ENCODE peak calls at places on chromosomes 1 and 21, in eight cellular contexts. D is sigmoid colon, Z is testis, U is upper lobe of left lung, W is IMR-90, G is A549, L is transverse colon, O is ovary. V is an unnamed sample.

GRCh38 chr1:113103977-113104376 is 31.0 kb downstream of the LRIG2 start:
- DNase-seq in G (no peak), Z (no peak), U (no peak), L (no peak), W (no peak), D (no peak), O (no peak), V (no peak)

GRCh38 chr1:224786533-224787249 is 142.8 kb upstream of the DNAH14 start:
- DNase-seq in L (no peak), Z (no peak), W (peak; percentile 4), U (no peak), O (no peak), G (no peak), D (no peak), V (peak; percentile 40)

GRCh38 chr1:5979536-5980313 is 12.5 kb downstream of the NPHP4 start:
- DNase-seq in W (no peak), Z (no peak), L (no peak), U (no peak), G (no peak), O (no peak), D (no peak), V (no peak)

GRCh38 chr1:185373813-185374524 is 56.9 kb upstream of the IVNS1ABP start:
- DNase-seq in L (no peak), U (no peak), D (no peak), O (no peak), Z (no peak), G (no peak), W (peak; percentile 36), V (no peak)

GRCh38 chr1:56229183-56229582 is 350.2 kb downstream of the PLPP3 start:
- DNase-seq in Z (no peak), D (no peak), G (no peak), U (no peak), L (no peak), W (no peak), O (no peak), V (no peak)

GRCh38 chr21:37072239-37072987 is 458 bp downstream of the PIGP start:
- DNase-seq in Z (peak; percentile 90), O (peak; percentile 84), D (peak; percentile 88), U (peak; percentile 96), G (no peak), W (peak; percentile 89), L (peak; percentile 11), V (no peak)

GRCh38 chr1:173478099-173478555 is 992 bp downstream of the PRDX6 start:
- DNase-seq in W (peak; percentile 82), D (peak; percentile 87), O (peak; percentile 38), U (no peak), L (peak; percentile 47), Z (peak; percentile 91), G (peak; percentile 70), V (peak; percentile 96)

GRCh38 chr21:42417533-42417932 is 13.8 kb downstream of the UBASH3A start:
- DNase-seq in D (no peak), U (no peak), Z (no peak), O (no peak), L (no peak), W (no peak), G (no peak), V (no peak)

GRCh38 chr21:43639470-43640178 is 19.7 kb downstream of the HSF2BP start:
- DNase-seq in U (no peak), D (no peak), O (no peak), L (no peak), Z (no peak), W (peak; percentile 88), G (peak; percentile 59), V (no peak)

GRCh38 chr21:29347274-29347681 is 48.6 kb downstream of the BACH1 start:
- DNase-seq in L (peak; percentile 11), D (no peak), W (peak; percentile 55), Z (no peak), G (no peak), U (no peak), O (no peak), V (no peak)

GRCh38 chr1:22080184-22080583 is 27.7 kb downstream of the CDC42 start:
- DNase-seq in W (no peak), O (no peak), Z (no peak), D (no peak), G (no peak), U (no peak), L (no peak), V (no peak)

GRCh38 chr1:205563927-205564441 is 59.5 kb downstream of the CDK18 start:
- DNase-seq in O (no peak), U (no peak), Z (no peak), L (peak; percentile 64), D (peak; percentile 46), W (no peak), G (peak; percentile 21), V (no peak)

GRCh38 chr1:165290143-165290542 is 66.4 kb downstream of the LMX1A start:
- DNase-seq in O (no peak), L (no peak), G (peak; percentile 29), U (no peak), W (no peak), D (no peak), Z (no peak), V (no peak)

DNA sequence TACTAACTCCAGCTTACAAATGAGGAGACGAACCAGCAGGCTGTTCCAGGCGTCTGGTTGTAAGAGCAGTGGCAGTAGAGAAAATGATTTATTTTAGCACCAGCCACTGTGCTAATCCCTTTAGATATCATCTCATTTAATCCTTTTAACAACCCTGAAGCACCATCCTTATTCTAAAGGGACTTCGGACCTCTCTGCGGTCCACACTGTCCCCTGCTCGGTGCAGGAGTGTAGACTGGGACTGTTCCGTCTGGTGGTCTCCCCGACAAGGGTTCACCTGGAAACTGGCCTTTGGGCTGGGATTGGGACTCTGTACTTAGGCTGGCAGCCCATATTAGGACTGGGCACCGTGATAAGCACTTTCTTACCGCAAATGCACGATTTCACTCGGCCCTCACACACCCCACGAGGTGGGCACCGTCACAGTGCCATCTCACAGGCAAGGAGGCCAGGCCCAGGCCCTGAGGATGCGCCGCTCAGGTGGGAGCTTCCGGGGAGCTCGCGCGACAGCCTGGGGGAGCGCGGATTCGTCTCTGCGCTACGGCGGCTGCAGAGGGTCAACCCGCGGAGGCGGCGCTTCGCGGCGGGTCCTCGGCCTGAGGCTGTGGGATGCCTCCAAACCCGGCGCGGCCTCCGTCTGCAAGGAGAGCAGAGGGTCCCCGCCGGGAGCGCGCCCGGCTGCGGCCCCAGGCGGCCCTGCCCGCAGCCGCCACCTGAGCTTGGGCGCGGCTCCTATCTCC is 45.2 kb downstream of the ATP1A1 start:
- DNase-seq in Z (peak; percentile 86), L (peak; percentile 88), U (peak; percentile 97), D (peak; percentile 92), W (peak; percentile 75), O (peak; percentile 82), G (peak; percentile 82), V (peak; percentile 95)
- H3K27ac ChIP-seq in Z (peak overlapping the region; percentile 61), L (peak overlapping the region; percentile 77), U (peak overlapping the region; percentile 1), D (peak overlapping the region; percentile 78), W (peak overlapping the region; percentile 62), O (peak overlapping the region; percentile 52), G (peak overlapping the region; percentile 90), V (peak overlapping the region; percentile 43)

GRCh38 chr1:228013322-228014234 is 6.8 kb downstream of the WNT3A start:
- DNase-seq in O (no peak), W (no peak), Z (peak; percentile 8), U (peak; percentile 79), G (no peak), L (no peak), D (peak; percentile 46), V (peak; percentile 96)
- TF ChIP-seq POLR2A in O (no peak), W (no peak), Z (no peak), U (no peak), G (no peak), L (no peak), D (no peak), V (no peak)

GRCh38 chr1:14259191-14259757 is 339.2 kb upstream of the KAZN start:
- DNase-seq in G (no peak), O (peak; percentile 90), Z (peak; percentile 88), W (no peak), D (peak; percentile 97), U (peak; percentile 90), L (peak; percentile 72), V (no peak)
- H3K4me1 ChIP-seq in G (no peaks in the 10 kb centered on the region), O (peaks cover 4% of the 10 kb centered on the region), Z (peaks cover 10% of the 10 kb centered on the region), W (no peaks in the 10 kb centered on the region), D (peaks cover 8% of the 10 kb centered on the region), U (no peaks in the 10 kb centered on the region), L (peaks cover 4% of the 10 kb centered on the region), V (peaks cover 22% of the 10 kb centered on the region)

DNA sequence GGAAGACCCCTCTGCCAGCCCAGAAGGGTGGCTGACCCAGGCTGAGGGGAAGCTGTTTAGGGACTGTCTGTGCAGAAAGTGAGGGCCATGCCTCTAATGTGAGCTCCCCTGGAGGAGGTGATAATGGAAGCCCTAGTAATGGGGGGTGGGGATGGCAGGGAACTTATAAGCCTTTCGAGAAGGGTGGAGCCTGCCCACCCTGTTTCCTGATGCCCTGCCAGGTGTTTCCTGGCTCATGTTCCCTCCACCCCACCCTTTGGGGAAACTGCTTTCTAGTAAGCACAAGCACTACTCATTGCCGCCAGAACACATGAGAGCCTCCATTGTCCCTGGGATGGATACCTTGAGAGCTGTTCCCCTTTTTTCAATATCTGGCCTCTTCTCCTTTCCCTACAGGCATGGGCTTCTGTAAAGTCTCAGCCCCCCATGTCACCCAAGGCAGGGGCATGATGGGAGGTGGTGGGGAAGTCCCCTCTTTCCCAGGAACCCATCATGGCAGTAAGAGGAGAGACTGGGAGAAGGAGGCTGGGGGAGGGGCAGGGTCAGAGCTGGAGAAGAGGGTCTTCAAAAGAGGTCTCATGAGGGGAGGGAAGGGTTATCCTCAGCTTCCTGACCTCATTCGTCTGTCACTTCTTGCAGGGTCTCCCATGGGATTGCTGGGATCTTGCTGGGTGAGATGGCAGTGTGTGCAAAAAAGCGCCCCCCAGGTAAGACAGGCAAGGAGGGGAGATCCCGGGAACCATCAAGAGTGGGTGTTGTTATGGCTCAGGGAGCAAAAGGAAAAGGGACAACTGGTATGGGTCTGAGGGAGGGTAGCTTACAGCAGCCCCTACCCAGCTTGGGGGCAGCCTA is 2.4 kb downstream of the ATP8B2 start:
- DNase-seq in Z (no peak), D (no peak), O (no peak), W (no peak), L (peak; percentile 65), U (no peak), G (no peak), V (no peak)
- H3K27ac ChIP-seq in Z (peak overlapping the region; percentile 95), D (peak overlapping the region; percentile 95), O (peak overlapping the region; percentile 94), W (no peak overlapping the region), L (peak overlapping the region; percentile 95), U (peak overlapping the region; percentile 83), G (peak overlapping the region; percentile 95), V (peak overlapping the region; percentile 98)